ENCODE peak calls at places on chromosomes 7 and 10, in ten cellular contexts. N, I, P, A, L, B, T, R, Q and M are unnamed samples.

GRCh38 chr7:132755538-132756481 is 179.5 kb upstream of the PLXNA4 start:
- DNase-seq in N (no peak), I (no peak), P (no peak), A (no peak), L (peak; percentile 18), B (no peak), T (no peak), R (no peak), Q (no peak), M (no peak)

GRCh38 chr7:78673272-78673671 is 780.2 kb downstream of the MAGI2 start:
- DNase-seq in N (no peak), I (no peak), P (no peak), A (no peak), L (peak; percentile 62), B (no peak), T (no peak), R (no peak), Q (no peak), M (no peak)

GRCh38 chr10:394061-394438 is 258.8 kb downstream of the ZMYND11 start:
- DNase-seq in N (no peak), I (no peak), P (no peak), A (no peak), L (no peak), B (no peak), T (no peak), R (peak; percentile 46), Q (no peak), M (no peak)

GRCh38 chr7:73606801-73607691 is 17.3 kb downstream of the MLXIPL start:
- DNase-seq in N (peak; percentile 65), I (peak; percentile 63), P (no peak), A (peak; percentile 28), L (peak; percentile 58), B (peak; percentile 31), T (peak; percentile 78), R (no peak), Q (no peak), M (peak; percentile 89)

GRCh38 chr7:82164813-82165212 is 278.8 kb downstream of the CACNA2D1 start:
- DNase-seq in N (no peak), I (peak; percentile 36), P (no peak), A (peak; percentile 82), L (no peak), B (peak; percentile 84), T (no peak), R (no peak), Q (peak; percentile 37), M (no peak)

GRCh38 chr10:778626-779330 is 89.3 kb upstream of the DIP2C start:
- DNase-seq in N (no peak), I (no peak), P (peak; percentile 25), A (no peak), L (no peak), B (no peak), T (no peak), R (peak; percentile 48), Q (no peak), M (no peak)

GRCh38 chr7:112533591-112533990 is 52.8 kb downstream of the LSMEM1 start:
- DNase-seq in N (no peak), I (no peak), P (no peak), A (no peak), L (no peak), B (no peak), T (no peak), R (no peak), Q (no peak), M (no peak)

GRCh38 chr7:115984105-115984504 is 46.5 kb downstream of the TFEC start:
- DNase-seq in N (no peak), I (no peak), P (no peak), A (no peak), L (no peak), B (peak; percentile 17), T (no peak), R (no peak), Q (no peak), M (no peak)

GRCh38 chr7:42197391-42197790 is 39.6 kb downstream of the GLI3 start:
- DNase-seq in N (no peak), I (peak; percentile 72), P (peak; percentile 73), A (peak; percentile 78), L (no peak), B (peak; percentile 39), T (no peak), R (no peak), Q (peak; percentile 48), M (no peak)

GRCh38 chr7:158428131-158428841 is 159.3 kb downstream of the PTPRN2 start:
- DNase-seq in N (no peak), I (no peak), P (no peak), A (no peak), L (no peak), B (no peak), T (peak; percentile 26), R (no peak), Q (no peak), M (no peak)

GRCh38 chr7:71793251-71793650 is 618.9 kb downstream of the CALN1 start:
- DNase-seq in N (no peak), I (no peak), P (no peak), A (no peak), L (no peak), B (no peak), T (no peak), R (no peak), Q (no peak), M (no peak)

GRCh38 chr7:81180573-81180972 is 261.7 kb upstream of the SEMA3C start:
- DNase-seq in N (no peak), I (no peak), P (no peak), A (no peak), L (no peak), B (no peak), T (no peak), R (no peak), Q (no peak), M (no peak)

GRCh38 chr10:17233534-17233933 is 5.5 kb downstream of the VIM start:
- DNase-seq in N (no peak), I (peak; percentile 59), P (no peak), A (no peak), L (peak; percentile 56), B (peak; percentile 63), T (no peak), R (peak; percentile 70), Q (no peak), M (no peak)

GRCh38 chr10:17237163-17237562 is 9.1 kb downstream of the VIM start:
- DNase-seq in N (no peak), I (no peak), P (no peak), A (no peak), L (no peak), B (no peak), T (no peak), R (no peak), Q (no peak), M (no peak)

GRCh38 chr10:17236468-17236886 is 8.4 kb downstream of the VIM start:
- DNase-seq in N (no peak), I (no peak), P (no peak), A (no peak), L (no peak), B (peak; percentile 29), T (no peak), R (no peak), Q (no peak), M (no peak)

GRCh38 chr10:17234541-17234940 is 6.5 kb downstream of the VIM start:
- DNase-seq in N (no peak), I (no peak), P (no peak), A (no peak), L (no peak), B (no peak), T (no peak), R (no peak), Q (no peak), M (no peak)

DNA sequence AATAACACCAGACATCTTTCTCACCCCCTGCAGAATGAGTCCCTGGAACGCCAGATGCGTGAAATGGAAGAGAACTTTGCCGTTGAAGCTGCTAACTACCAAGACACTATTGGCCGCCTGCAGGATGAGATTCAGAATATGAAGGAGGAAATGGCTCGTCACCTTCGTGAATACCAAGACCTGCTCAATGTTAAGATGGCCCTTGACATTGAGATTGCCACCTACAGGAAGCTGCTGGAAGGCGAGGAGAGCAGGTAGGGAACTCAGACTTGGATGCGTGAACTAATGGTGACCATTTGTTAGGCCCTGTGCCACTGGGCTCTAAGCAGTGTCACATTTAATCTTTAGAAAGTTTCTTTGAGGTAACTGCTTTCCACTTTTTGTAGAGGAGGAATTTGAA is 7.1 kb downstream of the VIM start:
- DNase-seq in N (no peak), I (no peak), P (no peak), A (no peak), L (no peak), B (peak; percentile 37), T (no peak), R (no peak), Q (no peak), M (no peak)
- TF ChIP-seq CTCF in N (no peak), I (no peak), P (peak; percentile 28), A (no peak), L (no peak), B (peak; percentile 24), T (no peak), R (no peak), Q (peak; percentile 35), M (no peak)

GRCh38 chr10:33335800-33336605 is 1.5 kb upstream of the NRP1 start:
- DNase-seq in N (peak; percentile 81), I (peak; percentile 73), P (peak; percentile 55), A (peak; percentile 56), L (peak; percentile 74), B (peak; percentile 67), T (peak; percentile 83), R (peak; percentile 84), Q (no peak), M (peak; percentile 22)
- TF ChIP-seq CTCF in N (peak; percentile 10), I (peak; percentile 5), P (no peak), A (no peak), L (no peak), B (no peak), T (peak; percentile 9), R (no peak), Q (peak; percentile 22), M (no peak)

DNA sequence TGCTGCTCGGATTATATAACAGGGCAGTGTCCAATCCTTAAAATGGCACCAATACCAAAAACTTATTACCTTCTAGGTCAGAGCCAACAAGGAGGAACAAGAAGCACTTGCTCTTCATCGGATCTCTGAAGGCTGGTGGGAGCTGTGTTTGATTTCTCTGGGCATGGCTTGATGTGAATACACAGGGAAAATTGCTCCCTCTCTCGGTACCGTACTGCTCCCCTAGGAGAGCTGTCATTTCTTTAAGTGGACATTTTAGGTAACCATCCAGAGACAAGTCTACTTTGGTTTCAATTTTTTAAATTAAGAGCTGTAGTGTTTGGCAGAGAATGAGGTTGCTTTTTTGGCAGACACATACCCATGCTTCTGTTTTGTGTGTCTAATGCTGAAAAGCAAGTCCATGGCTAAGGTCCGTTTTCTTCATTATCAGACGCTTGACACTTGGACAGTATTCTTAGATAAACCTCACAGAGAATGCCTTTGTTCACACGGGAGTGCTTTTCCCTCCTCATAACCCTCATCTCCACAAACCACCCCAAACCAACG is 61.2 kb upstream of the TRIL start:
- DNase-seq in N (no peak), I (no peak), P (no peak), A (no peak), L (no peak), B (peak; percentile 35), T (no peak), R (no peak), Q (no peak), M (no peak)
- TF ChIP-seq CTCF in N (peak; percentile 21), I (no peak), P (no peak), A (peak; percentile 14), L (no peak), B (peak; percentile 45), T (no peak), R (no peak), Q (peak; percentile 43), M (no peak)

DNA sequence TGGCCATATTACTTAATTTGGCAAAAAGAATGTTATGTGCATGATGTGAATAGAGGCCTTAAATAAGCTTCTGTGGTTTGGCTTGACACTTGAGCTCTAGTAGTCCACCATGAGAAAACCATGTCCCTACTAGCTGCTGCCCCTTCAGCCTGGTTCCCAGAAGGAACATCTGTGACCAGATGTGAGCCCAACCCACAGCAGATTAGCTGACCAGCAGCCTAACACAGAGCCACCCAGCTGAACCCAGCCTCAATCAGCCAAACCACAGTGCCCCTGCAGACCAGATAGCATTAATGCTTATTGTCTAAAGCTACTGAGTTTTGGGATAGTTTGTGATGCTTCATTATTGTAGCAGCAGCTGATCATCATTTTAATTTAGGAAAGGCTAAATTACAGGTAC is 16.6 kb downstream of the JAZF1 start:
- DNase-seq in N (no peak), I (no peak), P (no peak), A (peak; percentile 93), L (no peak), B (peak; percentile 40), T (no peak), R (no peak), Q (no peak), M (no peak)
- TF ChIP-seq CTCF in N (no peak), I (no peak), P (no peak), A (peak; percentile 15), L (no peak), B (no peak), T (no peak), R (no peak), Q (no peak), M (no peak)